ENCODE peak calls at places on chromosome 6, in nine cellular contexts. Q is left ventricle myocardium inferior, M is uterus, B is psoas muscle, Z is fibroblast of pulmonary artery, X is brain microvascular endothelial cell, U is osteoblast, H is sigmoid colon, F is foreskin fibroblast. O is an unnamed sample.

GRCh38 chr6:99334526-99335127 is 14.8 kb downstream of the FAXC start:
- DNase-seq in Q (no peak), M (no peak), B (no peak), Z (peak), X (peak), U (peak), H (no peak), F (peak), O (no peak)

GRCh38 chr6:113953346-113953745 is 17.6 kb downstream of the HDAC2 start:
- DNase-seq in Q (no peak), M (no peak), B (no peak), Z (peak), X (no peak), U (no peak), H (no peak), F (peak), O (no peak)

GRCh38 chr6:1481326-1481725 is 92.0 kb downstream of the FOXF2 start:
- DNase-seq in Q (no peak), M (no peak), B (no peak), Z (peak), X (peak), U (peak), H (no peak), F (peak), O (peak)

GRCh38 chr6:8707956-8708772 is 272.8 kb upstream of the SLC35B3 start:
- DNase-seq in Q (no peak), M (no peak), B (no peak), Z (peak), X (no peak), U (no peak), H (no peak), F (peak), O (no peak)

GRCh38 chr6:138869343-138869742 is 73.5 kb downstream of the ECT2L start:
- DNase-seq in Q (peak), M (peak), B (peak), Z (peak), X (no peak), U (no peak), H (no peak), F (peak), O (no peak)

GRCh38 chr6:142861711-142862110 is 83.3 kb downstream of the HIVEP2 start:
- DNase-seq in Q (no peak), M (no peak), B (no peak), Z (no peak), X (no peak), U (no peak), H (no peak), F (no peak), O (no peak)

GRCh38 chr6:121356575-121356974 is 22.3 kb upstream of the TBC1D32 start:
- DNase-seq in Q (no peak), M (no peak), B (no peak), Z (no peak), X (no peak), U (no peak), H (no peak), F (no peak), O (no peak)

GRCh38 chr6:141878686-141879085 is 254.0 kb upstream of the GJE1 start:
- DNase-seq in Q (no peak), M (no peak), B (no peak), Z (no peak), X (no peak), U (no peak), H (no peak), F (no peak), O (no peak)

GRCh38 chr6:10599046-10599445 is 77.9 kb downstream of the GCNT2 start:
- DNase-seq in Q (no peak), M (no peak), B (no peak), Z (no peak), X (no peak), U (no peak), H (no peak), F (no peak), O (no peak)
- TF ChIP-seq CTCF in Q (no peak), M (no peak), B (no peak), Z (no peak), X (no peak), U (no peak), H (no peak), F (no peak), O (no peak)

GRCh38 chr6:27333642-27334040 is 21.6 kb upstream of the POM121L2 start:
- DNase-seq in Q (no peak), M (no peak), B (no peak), Z (no peak), X (no peak), U (no peak), H (no peak), F (no peak), O (no peak)

GRCh38 chr6:27327023-27327742 is 15.1 kb upstream of the POM121L2 start:
- DNase-seq in Q (no peak), M (no peak), B (no peak), Z (no peak), X (no peak), U (no peak), H (no peak), F (no peak), O (no peak)

GRCh38 chr6:27334141-27334540 is 22.1 kb upstream of the POM121L2 start:
- DNase-seq in Q (no peak), M (no peak), B (no peak), Z (no peak), X (no peak), U (no peak), H (no peak), F (no peak), O (no peak)

DNA sequence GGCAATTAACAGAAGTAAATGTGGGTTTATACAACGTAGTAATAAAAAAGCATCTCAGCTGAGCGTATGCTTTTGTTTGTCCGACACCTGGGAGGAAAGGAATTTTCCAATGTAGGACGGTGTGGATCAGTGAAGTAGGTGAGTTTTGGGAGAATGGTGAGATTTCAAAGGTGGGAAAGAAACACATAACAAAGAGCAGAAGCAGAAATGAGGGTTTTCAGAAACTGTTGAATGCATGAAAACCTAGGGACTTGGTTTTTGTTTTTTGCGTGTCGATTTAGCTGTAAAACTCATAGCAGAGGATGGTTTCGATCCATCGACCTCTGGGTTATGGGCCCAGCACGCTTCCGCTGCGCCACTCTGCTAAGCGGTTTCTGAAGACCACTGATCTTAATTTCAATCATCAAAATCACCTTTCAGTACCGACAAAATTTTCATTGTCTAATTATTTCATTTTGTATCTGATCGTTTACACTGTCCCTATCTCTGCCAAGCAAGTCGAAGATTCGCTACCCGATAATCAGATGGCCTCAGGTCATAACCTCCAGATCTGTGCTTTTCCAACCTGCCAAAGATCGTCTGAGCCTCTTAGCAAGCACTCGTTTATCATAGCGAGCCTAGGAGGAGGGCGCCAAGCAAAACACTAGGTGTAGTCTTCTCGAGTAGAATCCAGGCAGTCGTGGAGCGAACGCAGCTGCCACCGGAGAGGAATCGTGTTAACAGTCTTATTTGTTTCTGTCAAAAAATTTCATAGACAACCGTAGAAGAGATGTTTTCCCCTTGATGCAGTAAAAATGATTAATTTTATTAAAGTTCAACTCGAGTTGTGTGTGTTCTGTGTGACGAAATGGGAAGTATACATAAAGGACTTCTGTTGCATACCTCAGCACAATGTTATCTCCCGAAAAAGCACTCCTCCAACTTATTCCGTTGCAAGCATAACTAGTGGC is 20.9 kb upstream of the POM121L2 start:
- DNase-seq in Q (no peak), M (peak), B (no peak), Z (peak), X (peak), U (peak), H (no peak), F (peak), O (peak)
- H3K4me3 ChIP-seq in Q (peak), M (no peak), B (peak), Z (peak), X (peak), U (peak), H (peak), F (peak), O (peak)

GRCh38 chr6:170291271-170292110 is 613 bp upstream of the DLL1 start:
- DNase-seq in Q (peak), M (peak), B (peak), Z (no peak), X (no peak), U (peak), H (peak), F (peak), O (no peak)
- TF ChIP-seq CTCF in Q (peak), M (peak), B (no peak), Z (no peak), X (no peak), U (no peak), H (no peak), F (no peak), O (no peak)

GRCh38 chr6:28729501-28730402 is 194.0 kb downstream of the TRIM27 start:
- DNase-seq in Q (no peak), M (no peak), B (no peak), Z (peak), X (no peak), U (peak), H (no peak), F (no peak), O (no peak)
- H3K4me3 ChIP-seq in Q (peak), M (peak), B (peak), Z (peak), X (peak), U (peak), H (peak), F (peak), O (peak)

GRCh38 chr6:127190552-127190951 is 72.1 kb downstream of the RSPO3 start:
- DNase-seq in Q (no peak), M (no peak), B (no peak), Z (peak), X (peak), U (no peak), H (no peak), F (peak), O (no peak)
- TF ChIP-seq CTCF in Q (peak), M (peak), B (peak), Z (peak), X (peak), U (peak), H (no peak), F (peak), O (peak)

O was measured in AG04449.